ENCODE peak calls at places on chromosomes 13 and 19, in nine cellular contexts. J is OCI-LY7; N is bronchial epithelial cell; V is AG04450; H is CD8-positive, alpha-beta T cell; D is neural progenitor cell; Z is right atrium auricular region; E is ovary; M is uterus. C is an unnamed sample.

GRCh38 chr13:79190932-79191331 is 215.1 kb downstream of the RBM26 start:
- DNase-seq in J (peak), N (no peak), V (no peak), H (no peak), D (no peak), Z (no peak), E (no peak), M (no peak), C (no peak)

GRCh38 chr19:57099199-57099661 is 20.6 kb upstream of the USP29 start:
- DNase-seq in J (peak), N (peak), V (no peak), H (peak), D (peak), Z (peak), E (peak), M (peak), C (peak)

GRCh38 chr19:40507892-40508291 is 41.1 kb downstream of the SPTBN4 start:
- DNase-seq in J (no peak), N (no peak), V (no peak), H (no peak), D (no peak), Z (no peak), E (no peak), M (no peak), C (no peak)

GRCh38 chr19:16825312-16826168 is 3.7 kb upstream of the SIN3B start:
- DNase-seq in J (no peak), N (peak), V (peak), H (no peak), D (peak), Z (peak), E (peak), M (peak), C (peak)

GRCh38 chr13:49214917-49215376 is 5.2 kb upstream of the MLNR start:
- DNase-seq in J (peak), N (peak), V (no peak), H (peak), D (no peak), Z (no peak), E (no peak), M (no peak), C (peak)

GRCh38 chr13:110230661-110231347 is 76.2 kb downstream of the COL4A1 start:
- DNase-seq in J (no peak), N (no peak), V (no peak), H (no peak), D (no peak), Z (no peak), E (no peak), M (no peak), C (no peak)

GRCh38 chr19:31512403-31512970 is 163.3 kb upstream of the TSHZ3 start:
- DNase-seq in J (no peak), N (no peak), V (no peak), H (no peak), D (no peak), Z (peak), E (no peak), M (no peak), C (no peak)

GRCh38 chr13:111459803-111460547 is 139.5 kb downstream of the TEX29 start:
- DNase-seq in J (no peak), N (no peak), V (no peak), H (no peak), D (no peak), Z (no peak), E (no peak), M (no peak), C (no peak)

GRCh38 chr19:29687244-29687896 is 22.1 kb downstream of the PLEKHF1 start:
- DNase-seq in J (no peak), N (peak), V (peak), H (no peak), D (no peak), Z (peak), E (no peak), M (peak), C (peak)

GRCh38 chr13:48400820-48401219 is 12.1 kb downstream of the LPAR6 start:
- DNase-seq in J (peak), N (peak), V (no peak), H (no peak), D (no peak), Z (no peak), E (no peak), M (no peak), C (peak)

GRCh38 chr13:37679043-37679442 is 80.5 kb upstream of the POSTN start:
- DNase-seq in J (no peak), N (no peak), V (no peak), H (no peak), D (no peak), Z (no peak), E (no peak), M (no peak), C (no peak)

GRCh38 chr13:110329798-110330461 is 22.8 kb downstream of the COL4A2 start:
- DNase-seq in J (no peak), N (no peak), V (no peak), H (no peak), D (peak), Z (peak), E (no peak), M (no peak), C (peak)

GRCh38 chr13:106401081-106401480 is 134.4 kb downstream of the EFNB2 start:
- DNase-seq in J (no peak), N (no peak), V (no peak), H (no peak), D (no peak), Z (no peak), E (no peak), M (no peak), C (peak)

GRCh38 chr13:80704369-80704768 is 363.4 kb upstream of the SPRY2 start:
- DNase-seq in J (no peak), N (no peak), V (no peak), H (no peak), D (no peak), Z (no peak), E (no peak), M (no peak), C (no peak)

GRCh38 chr13:102536196-102536595 is 60.6 kb upstream of the TPP2 start:
- DNase-seq in J (no peak), N (no peak), V (no peak), H (no peak), D (no peak), Z (no peak), E (no peak), M (no peak), C (no peak)

GRCh38 chr19:39655613-39656012 is at the start of gene LGALS16:
- DNase-seq in J (no peak), N (no peak), V (no peak), H (no peak), D (no peak), Z (no peak), E (no peak), M (no peak), C (no peak)

GRCh38 chr19:8702350-8702749 is 3.8 kb upstream of the ACTL9 start:
- DNase-seq in J (no peak), N (no peak), V (no peak), H (no peak), D (no peak), Z (no peak), E (no peak), M (no peak), C (no peak)

GRCh38 chr19:861756-862528 is 2.5 kb downstream of the CFD start:
- DNase-seq in J (peak), N (peak), V (no peak), H (peak), D (peak), Z (no peak), E (peak), M (no peak), C (peak)

GRCh38 chr19:1259873-1260748 is 9.0 kb upstream of the CIRBP start:
- DNase-seq in J (peak), N (peak), V (no peak), H (no peak), D (peak), Z (no peak), E (no peak), M (no peak), C (no peak)

GRCh38 chr13:80339578-80339840 is 1.4 kb downstream of the SPRY2 start:
- DNase-seq in J (no peak), N (no peak), V (no peak), H (no peak), D (peak), Z (no peak), E (no peak), M (no peak), C (peak)

GRCh38 chr19:1408300-1409203 is 1.2 kb downstream of the DAZAP1 start:
- DNase-seq in J (peak), N (no peak), V (no peak), H (peak), D (peak), Z (no peak), E (peak), M (peak), C (peak)

GRCh38 chr13:40402931-40403412 is 263.5 kb downstream of the FOXO1 start:
- DNase-seq in J (no peak), N (peak), V (no peak), H (no peak), D (no peak), Z (no peak), E (peak), M (peak), C (peak)

GRCh38 chr19:45913874-45914830 is at the start of gene NANOS2:
- DNase-seq in J (peak), N (no peak), V (no peak), H (no peak), D (peak), Z (no peak), E (no peak), M (no peak), C (peak)
- TF ChIP-seq CTCF in J (peak), N (no peak), V (no peak), H (no peak), D (peak), Z (peak), E (no peak), M (no peak), C (peak)

DNA sequence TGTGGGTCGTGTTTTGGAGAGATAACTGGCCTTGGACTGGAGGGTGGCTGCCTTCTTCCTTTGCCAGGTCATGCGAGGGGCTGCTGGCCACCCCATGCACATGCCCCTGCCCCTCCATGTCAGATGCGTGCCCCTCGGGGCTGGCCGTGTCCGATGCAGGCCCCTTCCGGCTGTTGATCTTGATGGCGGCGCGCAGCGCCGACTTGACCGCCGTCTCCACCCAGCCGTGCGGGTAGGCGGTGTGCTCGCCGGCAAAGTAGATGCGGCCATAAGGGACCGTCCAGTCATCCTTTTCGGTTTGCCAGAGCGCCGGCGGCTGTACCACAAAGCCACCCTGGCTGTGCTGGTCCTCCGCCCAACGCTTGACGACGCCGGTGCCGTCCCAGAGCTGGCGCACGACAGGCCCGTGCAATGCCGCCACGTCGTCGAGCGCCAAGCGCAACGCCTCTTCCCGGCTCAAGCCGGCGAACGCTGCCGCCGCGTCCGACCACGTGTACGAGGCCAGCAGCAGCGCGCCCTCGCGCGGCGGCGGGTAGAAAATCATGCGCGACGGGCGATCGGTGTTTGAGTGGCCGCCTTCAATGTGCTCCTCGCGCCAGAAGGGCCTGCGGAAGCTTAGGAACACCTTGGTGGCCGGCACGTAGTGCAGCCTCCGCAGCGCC is 6.9 kb downstream of the IL4I1 start:
- DNase-seq in J (peak), N (peak), V (no peak), H (peak), D (peak), Z (peak), E (peak), M (peak), C (peak)
- H3K4me3 ChIP-seq in J (peak), N (peak), V (peak), H (peak), D (peak), Z (peak), E (peak), M (no peak), C (peak)

GRCh38 chr13:99086149-99086868 is 108.4 kb upstream of the DOCK9 start:
- DNase-seq in J (peak), N (peak), V (no peak), H (peak), D (peak), Z (no peak), E (peak), M (peak), C (peak)
- TF ChIP-seq CTCF in J (no peak), N (peak), V (no peak), H (no peak), D (no peak), Z (no peak), E (no peak), M (peak), C (no peak)

GRCh38 chr19:10339977-10340376 is 553 bp upstream of the ICAM3 start:
- DNase-seq in J (no peak), N (no peak), V (no peak), H (no peak), D (no peak), Z (no peak), E (no peak), M (no peak), C (no peak)
- H3K4me3 ChIP-seq in J (peak), N (no peak), V (no peak), H (no peak), D (no peak), Z (no peak), E (no peak), M (no peak), C (no peak)

GRCh38 chr13:75264611-75265010 is 217.4 kb downstream of the TBC1D4 start:
- DNase-seq in J (no peak), N (no peak), V (no peak), H (no peak), D (peak), Z (no peak), E (no peak), M (no peak), C (no peak)

GRCh38 chr13:75258159-75258782 is 223.7 kb downstream of the TBC1D4 start:
- DNase-seq in J (peak), N (peak), V (no peak), H (no peak), D (peak), Z (no peak), E (no peak), M (no peak), C (peak)

DNA sequence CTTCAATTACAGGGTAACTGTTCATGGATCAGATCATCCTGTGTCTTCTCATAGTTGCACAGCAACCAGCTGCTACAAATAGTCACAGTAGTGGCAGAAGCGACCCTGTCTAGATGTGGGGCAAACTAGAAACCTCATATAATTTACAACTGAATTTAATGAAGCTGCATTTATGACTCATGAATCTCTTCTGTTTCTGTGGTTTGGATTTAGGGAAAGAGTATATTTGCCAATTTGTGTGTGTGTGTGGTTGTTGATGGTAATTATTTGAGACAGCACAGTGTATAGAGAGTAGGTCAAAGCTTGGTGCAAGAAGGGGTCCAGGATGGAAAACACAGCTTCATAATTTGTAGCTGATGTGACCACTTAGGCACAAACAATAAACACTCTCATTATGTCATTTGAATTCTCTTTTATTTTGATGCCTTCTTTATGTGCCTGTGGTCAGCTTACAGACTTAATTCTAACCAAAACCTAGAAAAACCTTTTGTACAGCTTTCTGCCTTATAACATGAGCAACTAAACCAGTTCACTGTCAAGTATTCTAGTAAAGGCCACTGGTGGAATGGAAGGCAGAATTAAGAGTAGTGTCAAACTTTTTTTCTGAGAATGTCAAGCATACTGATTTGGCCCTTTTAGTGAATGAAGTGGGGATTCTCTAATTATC is 218.1 kb downstream of the TBC1D4 start:
- DNase-seq in J (no peak), N (no peak), V (no peak), H (no peak), D (no peak), Z (no peak), E (no peak), M (no peak), C (peak)
- TF ChIP-seq CTCF in J (no peak), N (no peak), V (no peak), H (no peak), D (no peak), Z (no peak), E (no peak), M (no peak), C (no peak)

DNA sequence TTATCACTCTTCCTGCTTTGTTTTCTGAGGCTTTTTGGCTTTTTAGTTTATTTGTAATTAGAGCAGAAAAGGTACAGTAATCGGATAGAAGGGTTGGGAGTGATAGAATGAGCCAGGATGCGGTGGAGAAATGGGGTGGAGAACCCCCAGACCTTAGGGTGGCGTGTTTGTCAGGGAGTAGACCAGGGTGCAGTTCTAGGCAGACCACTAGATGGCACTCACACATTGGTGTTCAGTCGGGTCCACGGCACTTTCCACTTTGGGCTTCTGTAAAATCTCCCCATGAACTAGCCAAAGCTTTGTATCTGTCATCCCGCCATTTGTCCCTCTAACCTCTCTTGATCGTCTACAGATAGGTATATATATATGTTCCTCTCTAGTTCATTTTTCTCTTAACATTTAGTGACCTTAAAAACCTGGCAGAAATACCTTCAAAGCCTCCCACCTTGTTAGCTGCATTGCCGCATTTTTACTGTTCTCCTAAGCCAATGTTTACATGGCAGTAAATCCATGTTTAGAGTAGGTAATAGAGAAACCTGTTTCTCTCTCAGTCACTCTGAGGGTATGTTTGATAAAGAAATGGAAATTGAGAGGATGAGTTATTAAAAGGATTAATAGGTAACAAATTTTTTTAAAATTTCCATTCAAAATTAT is 154.9 kb downstream of the TM9SF2 start:
- DNase-seq in J (peak), N (peak), V (peak), H (peak), D (peak), Z (peak), E (peak), M (peak), C (peak)
- H3K4me3 ChIP-seq in J (no peak), N (no peak), V (no peak), H (peak), D (peak), Z (no peak), E (no peak), M (no peak), C (no peak)

GRCh38 chr19:19663292-19664120 is at the start of gene ATP13A1:
- DNase-seq in J (peak), N (peak), V (peak), H (peak), D (peak), Z (peak), E (peak), M (peak), C (peak)
- TF ChIP-seq CTCF in J (peak), N (peak), V (no peak), H (peak), D (peak), Z (peak), E (no peak), M (peak), C (no peak)

GRCh38 chr19:55112781-55113569 is 4.5 kb downstream of the PPP1R12C start:
- DNase-seq in J (peak), N (no peak), V (no peak), H (no peak), D (no peak), Z (no peak), E (peak), M (peak), C (no peak)
- H3K4me3 ChIP-seq in J (peak), N (no peak), V (no peak), H (no peak), D (no peak), Z (peak), E (peak), M (peak), C (no peak)